ENCODE peak calls at places on chromosomes 4 and X, in five cellular contexts. A is DMS 273 treated with DMSO at 0.1 percent for 48 hours; I is HS-5; Y is putamen; T is activated CD4-positive, alpha-beta T cell treated with anti-CD3 and anti-CD28 coated beads, Interleukin-2, amount 10 ng/mL, durations not matched to agents 7 days and 5 days. Q is an unnamed sample.

GRCh38 chr4:87073570-87074470 is 139.0 kb downstream of the AFF1 start:
- DNase-seq in A (no peak), I (no peak), Y (no peak), T (peak), Q (peak)

GRCh38 chrX:79366556-79366887 is 612 bp downstream of the ITM2A start:
- DNase-seq in A (no peak), I (no peak), Y (no peak), T (no peak), Q (no peak)

GRCh38 chrX:147069926-147070325 is 255.4 kb upstream of the CXorf51A start:
- DNase-seq in A (no peak), I (no peak), Y (no peak), T (no peak), Q (no peak)

GRCh38 chr4:124980276-124980752 is 267.8 kb upstream of the ANKRD50 start:
- DNase-seq in A (no peak), I (peak), Y (no peak), T (no peak), Q (no peak)

GRCh38 chr4:153067376-153067775 is 131.3 kb downstream of the FHDC1 start:
- DNase-seq in A (no peak), I (peak), Y (no peak), T (no peak), Q (no peak)

GRCh38 chr4:132992686-132993085 is 156.4 kb upstream of the PCDH10 start:
- DNase-seq in A (no peak), I (no peak), Y (peak), T (no peak), Q (no peak)

GRCh38 chrX:138791551-138791950 is 80.0 kb upstream of the FGF13 start:
- DNase-seq in A (no peak), I (no peak), Y (no peak), T (no peak), Q (no peak)

GRCh38 chrX:70525733-70526132 is 81.1 kb downstream of the DLG3 start:
- DNase-seq in A (no peak), I (no peak), Y (no peak), T (no peak), Q (no peak)

GRCh38 chrX:76148753-76149152 is 24.1 kb upstream of the PBDC1 start:
- DNase-seq in A (no peak), I (peak), Y (peak), T (peak), Q (peak)

GRCh38 chrX:72408885-72409284 is 103.2 kb upstream of the CITED1 start:
- DNase-seq in A (no peak), I (no peak), Y (no peak), T (no peak), Q (no peak)

GRCh38 chr4:76954489-76954888 is 4.9 kb downstream of the SEPTIN11 start:
- DNase-seq in A (no peak), I (no peak), Y (no peak), T (no peak), Q (no peak)

Q was measured in MM.1S.